ENCODE peak calls at places on chromosomes 7 and 10, in ten cellular contexts. Q, Y, P, J, D, X, E, U, F and M are unnamed samples.

GRCh38 chr7:28853834-28854749 is 104.0 kb downstream of the TRIL start:
- DNase-seq in Q (peak), Y (peak), P (peak), J (peak), D (peak), X (peak), E (peak), U (peak), F (peak), M (peak)

GRCh38 chr10:99328579-99329237 is 448 bp upstream of the CNNM1 start:
- DNase-seq in Q (no peak), Y (no peak), P (peak), J (no peak), D (no peak), X (no peak), E (no peak), U (no peak), F (no peak), M (no peak)

GRCh38 chr7:119037941-119038340 is 813.4 kb downstream of the ANKRD7 start:
- DNase-seq in Q (no peak), Y (no peak), P (no peak), J (no peak), D (no peak), X (peak), E (no peak), U (no peak), F (no peak), M (no peak)

GRCh38 chr10:43265799-43266721 is 805 bp downstream of the RASGEF1A start:
- DNase-seq in Q (no peak), Y (peak), P (peak), J (peak), D (peak), X (peak), E (no peak), U (peak), F (peak), M (peak)

GRCh38 chr7:36723951-36724664 is at the start of gene AOAH:
- DNase-seq in Q (no peak), Y (no peak), P (no peak), J (peak), D (peak), X (no peak), E (no peak), U (peak), F (no peak), M (no peak)

GRCh38 chr7:69790915-69791473 is 192.7 kb downstream of the AUTS2 start:
- DNase-seq in Q (no peak), Y (no peak), P (no peak), J (no peak), D (no peak), X (no peak), E (no peak), U (no peak), F (no peak), M (no peak)

GRCh38 chr10:17882557-17882956 is 69.2 kb upstream of the SLC39A12 start:
- DNase-seq in Q (no peak), Y (no peak), P (no peak), J (no peak), D (no peak), X (no peak), E (no peak), U (no peak), F (no peak), M (no peak)

GRCh38 chr7:113099284-113099919 is 12.8 kb upstream of the GPR85 start:
- DNase-seq in Q (no peak), Y (no peak), P (no peak), J (no peak), D (no peak), X (no peak), E (no peak), U (peak), F (no peak), M (peak)

GRCh38 chr7:143846692-143847091 is 55.3 kb downstream of the TCAF1 start:
- DNase-seq in Q (no peak), Y (no peak), P (no peak), J (no peak), D (no peak), X (no peak), E (no peak), U (no peak), F (no peak), M (no peak)

GRCh38 chr7:3106353-3106752 is 62.7 kb upstream of the CARD11 start:
- DNase-seq in Q (no peak), Y (no peak), P (no peak), J (no peak), D (no peak), X (no peak), E (no peak), U (no peak), F (no peak), M (no peak)

GRCh38 chr10:71213761-71214440 is 1.5 kb downstream of the UNC5B start:
- DNase-seq in Q (peak), Y (no peak), P (peak), J (peak), D (peak), X (peak), E (no peak), U (peak), F (peak), M (no peak)

GRCh38 chr7:106779877-106780276 is 85.2 kb upstream of the PIK3CG start:
- DNase-seq in Q (peak), Y (peak), P (peak), J (no peak), D (peak), X (peak), E (no peak), U (peak), F (peak), M (peak)
- TF ChIP-seq CTCF in Q (peak), Y (peak), P (no peak), J (no peak), D (no peak), X (peak), E (no peak), U (no peak), F (peak), M (peak)

GRCh38 chr10:31620236-31621151 is 301.5 kb downstream of the ZEB1 start:
- DNase-seq in Q (no peak), Y (no peak), P (peak), J (peak), D (peak), X (peak), E (peak), U (no peak), F (no peak), M (no peak)
- TF ChIP-seq CTCF in Q (no peak), Y (peak), P (peak), J (peak), D (no peak), X (peak), E (peak), U (no peak), F (no peak), M (no peak)

GRCh38 chr7:155355176-155355575 is 57.5 kb downstream of the INSIG1 start:
- DNase-seq in Q (no peak), Y (no peak), P (no peak), J (peak), D (no peak), X (no peak), E (no peak), U (no peak), F (no peak), M (no peak)

GRCh38 chr7:155357573-155358041 is 59.9 kb downstream of the INSIG1 start:
- DNase-seq in Q (no peak), Y (no peak), P (no peak), J (peak), D (no peak), X (no peak), E (no peak), U (no peak), F (no peak), M (no peak)

GRCh38 chr7:155355745-155356144 is 58.1 kb downstream of the INSIG1 start:
- DNase-seq in Q (no peak), Y (no peak), P (no peak), J (peak), D (no peak), X (no peak), E (no peak), U (no peak), F (no peak), M (no peak)

GRCh38 chr7:155358066-155358947 is 60.6 kb downstream of the INSIG1 start:
- DNase-seq in Q (peak), Y (no peak), P (no peak), J (peak), D (no peak), X (no peak), E (no peak), U (no peak), F (no peak), M (no peak)

GRCh38 chr7:155356323-155357105 is 58.8 kb downstream of the INSIG1 start:
- DNase-seq in Q (no peak), Y (peak), P (peak), J (peak), D (no peak), X (peak), E (no peak), U (peak), F (peak), M (peak)
- TF ChIP-seq CTCF in Q (peak), Y (peak), P (no peak), J (no peak), D (peak), X (peak), E (no peak), U (peak), F (peak), M (peak)

DNA sequence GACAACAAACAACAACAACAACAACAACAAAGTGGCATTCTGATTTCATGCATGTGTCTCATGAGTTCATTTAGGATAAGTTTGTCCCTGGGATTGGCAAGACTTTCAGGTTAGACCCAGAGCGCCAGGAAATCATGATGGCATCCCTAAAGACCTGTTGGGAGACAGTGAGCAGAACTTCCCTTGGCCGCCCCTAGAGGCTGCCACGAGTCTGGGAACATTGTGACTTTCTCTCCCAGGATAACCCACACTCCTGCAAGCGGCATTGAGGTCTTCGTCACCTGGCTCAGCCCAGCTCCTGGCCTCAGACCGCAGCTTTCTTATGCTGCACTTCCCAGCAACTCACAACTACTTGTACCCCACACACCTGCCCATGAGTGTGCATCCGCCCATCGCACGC is 80.5 kb upstream of the RNF32 start:
- DNase-seq in Q (peak), Y (peak), P (peak), J (no peak), D (no peak), X (no peak), E (no peak), U (no peak), F (no peak), M (no peak)
- TF ChIP-seq CTCF in Q (peak), Y (peak), P (peak), J (no peak), D (peak), X (peak), E (no peak), U (no peak), F (peak), M (no peak)

DNA sequence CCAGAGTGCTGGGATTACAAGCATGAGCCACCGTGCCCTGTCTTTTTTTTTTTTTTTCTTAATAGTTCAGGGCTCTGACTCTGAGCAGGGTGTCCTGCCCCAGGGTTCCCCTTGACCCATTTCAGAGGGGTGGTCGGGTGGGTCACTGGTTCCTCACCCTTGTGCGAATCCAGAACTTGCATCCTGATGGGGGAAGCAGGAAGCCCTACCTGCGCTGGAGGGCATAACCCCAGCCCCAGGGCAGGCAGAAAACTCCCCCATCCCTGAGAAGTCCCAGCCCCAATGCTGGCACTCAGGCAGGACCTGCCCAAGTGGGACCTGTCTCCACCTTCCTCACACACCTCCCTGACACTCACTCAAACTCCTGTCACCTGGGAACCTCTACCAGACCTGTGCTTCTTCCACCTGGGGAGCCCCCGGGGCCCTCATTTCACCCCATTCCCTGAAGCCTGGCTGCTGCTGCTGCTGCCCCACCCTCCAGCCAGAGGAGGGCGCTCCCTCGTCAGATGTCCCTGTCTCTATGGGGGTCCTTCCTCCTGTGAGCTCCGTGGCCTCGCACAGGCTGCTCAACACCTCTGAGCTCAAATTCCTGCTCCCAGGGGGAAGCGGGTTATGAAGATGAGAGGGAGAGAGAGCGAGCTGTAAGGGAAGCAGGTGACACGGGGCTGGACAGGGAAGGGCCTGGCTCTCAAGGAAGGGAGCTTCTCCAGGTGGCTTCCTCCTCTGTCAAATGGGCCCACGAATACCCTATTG is 15.1 kb upstream of the ZNF273 start:
- DNase-seq in Q (no peak), Y (peak), P (peak), J (no peak), D (peak), X (peak), E (no peak), U (no peak), F (no peak), M (peak)
- TF ChIP-seq CTCF in Q (no peak), Y (peak), P (peak), J (peak), D (peak), X (peak), E (peak), U (peak), F (peak), M (peak)

GRCh38 chr7:94301024-94301588 is 93.6 kb upstream of the COL1A2 start:
- DNase-seq in Q (peak), Y (peak), P (peak), J (no peak), D (peak), X (peak), E (peak), U (peak), F (peak), M (peak)
- TF ChIP-seq CTCF in Q (no peak), Y (peak), P (no peak), J (no peak), D (no peak), X (peak), E (peak), U (no peak), F (no peak), M (no peak)

DNA sequence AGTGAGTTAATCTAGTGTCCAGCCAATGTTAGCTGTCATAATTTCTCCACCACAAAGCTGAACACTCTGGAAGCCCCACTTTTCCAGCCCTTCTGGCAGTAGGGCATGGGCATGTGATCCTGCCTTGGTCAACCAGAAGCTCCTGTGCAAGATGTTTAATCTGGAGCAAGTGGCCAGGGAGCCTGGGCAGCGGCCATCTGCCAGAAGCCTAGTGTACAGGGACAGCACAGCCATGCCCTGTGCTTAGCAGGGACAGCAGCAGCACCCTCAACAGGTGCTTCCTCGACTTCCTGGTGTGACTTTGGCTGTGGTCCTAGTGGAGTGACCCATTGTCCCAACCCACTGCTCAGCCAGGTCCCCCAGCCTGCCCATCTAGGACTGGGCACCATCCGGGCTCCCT is 10.3 kb downstream of the RBP3 start:
- DNase-seq in Q (no peak), Y (no peak), P (no peak), J (peak), D (no peak), X (peak), E (no peak), U (no peak), F (no peak), M (no peak)
- TF ChIP-seq CTCF in Q (no peak), Y (no peak), P (no peak), J (no peak), D (no peak), X (no peak), E (no peak), U (no peak), F (no peak), M (no peak)